ENCODE peak calls at places on chromosome 12, in four cellular contexts. One of them, this sample, is unnamed.

GRCh38 chr12:92702754-92703679 is at the start of gene PLEKHG7:
- DNase-seq in left lung: no peak
- DNase-seq in lung: no peak
- DNase-seq in cardiac muscle cell: no peak
- DNase-seq in this sample: no peak

GRCh38 chr12:101552277-101552676 is 42.5 kb upstream of the MYBPC1 start:
- DNase-seq in cardiac muscle cell: peak; percentile 69
- DNase-seq in left lung: no peak
- DNase-seq in lung: peak; percentile 52
- DNase-seq in this sample: no peak

GRCh38 chr12:12008232-12008850 is 62.4 kb upstream of the BCL2L14 start:
- DNase-seq in left lung: no peak
- DNase-seq in lung: no peak
- DNase-seq in cardiac muscle cell: peak; percentile 16
- DNase-seq in this sample: no peak

GRCh38 chr12:108430245-108430644 is 84.8 kb upstream of the FICD start:
- DNase-seq in left lung: no peak
- DNase-seq in cardiac muscle cell: peak; percentile 34
- DNase-seq in lung: no peak
- DNase-seq in this sample: no peak

GRCh38 chr12:51864701-51865469 is 16.4 kb upstream of the FIGNL2 start:
- DNase-seq in cardiac muscle cell: peak; percentile 28
- DNase-seq in left lung: peak; percentile 37
- DNase-seq in lung: no peak
- DNase-seq in this sample: no peak

GRCh38 chr12:130838951-130839769 is at the start of gene STX2:
- DNase-seq in cardiac muscle cell: peak; percentile 85
- DNase-seq in lung: peak; percentile 84
- DNase-seq in left lung: peak; percentile 97
- DNase-seq in this sample: no peak

GRCh38 chr12:38664661-38665269 is 240.6 kb downstream of the CPNE8 start:
- DNase-seq in cardiac muscle cell: peak; percentile 33
- DNase-seq in lung: no peak
- DNase-seq in left lung: no peak
- DNase-seq in this sample: no peak

GRCh38 chr12:32139064-32139421 is 32.4 kb downstream of the BICD1 start:
- DNase-seq in lung: no peak
- DNase-seq in left lung: no peak
- DNase-seq in cardiac muscle cell: peak; percentile 66
- DNase-seq in this sample: no peak

GRCh38 chr12:32270818-32271710 is 128.3 kb upstream of the FGD4 start:
- DNase-seq in lung: no peak
- DNase-seq in cardiac muscle cell: peak; percentile 37
- DNase-seq in left lung: no peak
- DNase-seq in this sample: no peak

DNA sequence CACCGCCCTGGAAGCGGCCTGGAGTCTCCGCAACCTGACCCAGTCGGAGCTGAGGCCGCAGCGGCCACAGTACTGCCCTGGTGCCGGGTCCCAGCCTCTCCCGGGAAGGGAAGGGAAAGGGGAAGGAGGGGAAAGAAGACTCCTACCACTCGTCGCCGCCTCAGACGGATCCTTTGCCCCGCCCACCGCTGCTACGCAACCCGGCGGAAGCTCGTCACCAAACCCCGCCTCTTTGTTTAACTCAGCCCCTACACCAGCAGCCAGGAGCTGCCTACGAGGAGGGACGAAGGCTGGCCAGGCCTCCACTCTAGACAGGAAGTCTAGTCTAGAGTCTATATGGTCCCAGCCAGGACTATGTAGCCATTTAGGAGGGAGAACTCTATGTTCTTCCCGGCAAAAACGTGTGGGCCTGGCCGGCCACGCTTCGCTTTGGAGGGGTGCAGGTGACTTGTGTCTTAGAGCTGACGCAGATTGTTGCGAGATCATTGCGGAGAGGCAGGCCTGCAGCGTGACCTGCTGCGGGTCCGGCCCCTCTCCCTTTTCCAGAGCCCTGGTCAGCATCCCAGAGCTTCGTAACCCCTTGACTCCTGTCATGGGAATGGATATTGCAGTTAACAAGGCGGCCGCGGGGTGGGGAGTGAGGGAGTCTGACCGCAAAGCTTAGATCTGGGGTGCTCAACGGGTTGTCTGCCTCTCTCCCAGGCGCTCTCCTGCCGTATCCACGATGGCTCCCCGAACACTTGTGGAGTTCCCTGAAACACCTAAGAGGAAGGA is at the start of gene RNF41:
- DNase-seq in lung: peak; percentile 97
- DNase-seq in cardiac muscle cell: peak; percentile 99
- DNase-seq in left lung: peak; percentile 98
- DNase-seq in this sample: peak; percentile 91
- H3K4me3 ChIP-seq in lung: peak within 1 kb of the TSS; percentile 76
- H3K4me3 ChIP-seq in cardiac muscle cell: peak within 1 kb of the TSS; percentile 69
- H3K4me3 ChIP-seq in left lung: peak within 1 kb of the TSS; percentile 77
- H3K4me3 ChIP-seq in this sample: peak within 1 kb of the TSS; percentile 85

DNA sequence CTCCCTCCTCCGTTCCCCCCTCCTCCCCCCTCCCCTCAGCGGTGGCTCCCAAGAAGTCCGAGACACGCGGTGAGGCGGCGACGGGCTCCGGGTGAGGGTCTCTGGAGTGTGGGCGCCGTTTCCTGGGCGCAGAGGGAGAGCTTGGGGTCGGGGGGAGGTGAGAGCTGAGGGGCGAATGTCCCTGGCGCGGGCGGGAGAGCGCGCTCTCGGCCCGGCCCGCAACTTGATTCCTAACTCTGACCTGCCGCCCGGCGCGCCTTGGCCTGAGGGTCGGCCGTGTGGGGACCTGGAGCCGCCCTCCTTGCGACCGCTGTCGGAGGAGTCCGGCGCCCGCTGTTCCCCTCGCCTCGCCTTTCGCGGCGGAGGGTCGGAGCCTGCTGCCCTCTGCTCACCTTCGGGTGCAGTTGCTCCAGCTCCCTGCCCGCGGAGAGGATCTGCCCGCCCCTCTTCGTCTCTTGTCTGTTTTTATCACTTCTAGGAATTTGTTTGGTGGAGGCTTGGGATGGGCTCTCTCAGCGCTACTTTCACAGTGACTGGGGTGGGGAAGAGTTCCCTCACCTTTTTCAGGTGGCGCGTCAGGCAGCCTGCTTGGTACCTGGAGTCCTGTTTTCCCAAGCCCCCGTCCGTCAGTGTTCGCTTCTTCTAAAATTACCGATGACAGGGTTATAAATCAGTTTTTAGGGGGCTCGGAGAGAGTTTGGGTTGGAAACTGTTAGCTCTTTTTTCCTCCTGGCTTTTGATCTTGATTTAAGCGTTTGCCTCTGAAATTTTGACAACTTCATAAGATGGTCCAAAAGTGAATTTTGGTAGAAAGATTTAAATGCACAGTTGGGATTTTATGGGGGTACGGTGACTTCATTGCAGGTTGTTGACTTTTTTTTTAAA is 495 bp downstream of the ADIPOR2 start:
- DNase-seq in cardiac muscle cell: peak; percentile 35
- DNase-seq in left lung: peak; percentile 90
- DNase-seq in lung: peak; percentile 35
- DNase-seq in this sample: no peak
- TF ChIP-seq CTCF in cardiac muscle cell: no peak
- TF ChIP-seq CTCF in left lung: no peak
- TF ChIP-seq CTCF in lung: no peak
- TF ChIP-seq CTCF in this sample: no peak

DNA sequence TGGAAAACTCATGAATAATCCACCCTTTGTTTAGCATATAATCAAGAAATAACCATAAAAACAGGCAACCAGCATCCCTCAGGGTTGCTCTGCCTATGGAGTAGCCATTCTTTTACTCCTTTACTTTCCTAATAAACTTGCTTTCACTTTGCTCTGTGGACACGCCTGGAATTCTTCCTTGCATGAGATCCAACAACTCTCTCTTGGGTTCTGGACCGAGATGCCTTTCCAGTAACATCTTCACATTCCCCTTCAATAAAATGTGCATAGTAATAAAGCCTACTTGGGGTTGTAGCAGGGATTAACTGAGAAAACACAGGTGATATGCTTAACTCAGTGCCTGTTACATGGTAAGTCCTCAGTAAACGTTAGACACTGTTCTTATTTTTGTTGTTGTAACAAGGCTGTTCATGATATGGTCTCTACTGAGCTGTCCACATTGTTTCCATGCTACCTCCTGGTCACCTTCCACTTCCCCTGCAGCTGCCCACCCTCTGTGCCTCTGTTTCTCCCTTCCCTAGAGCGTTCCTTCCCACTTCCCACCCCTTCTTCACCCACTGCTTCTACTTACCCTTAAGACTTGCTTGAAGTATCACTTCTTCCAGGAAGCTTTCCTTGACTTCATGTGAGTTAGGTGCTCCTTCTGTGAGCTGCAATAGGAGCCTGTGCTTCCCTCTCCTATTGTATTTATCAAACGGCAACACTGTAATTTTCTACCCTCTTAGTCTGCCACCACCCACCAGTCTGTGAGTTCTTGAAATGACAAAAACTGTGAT is 286.6 kb upstream of the AMIGO2 start:
- DNase-seq in cardiac muscle cell: no peak
- DNase-seq in left lung: no peak
- DNase-seq in lung: no peak
- DNase-seq in this sample: no peak
- H3K4me3 ChIP-seq in cardiac muscle cell: no peak overlapping the region
- H3K4me3 ChIP-seq in left lung: no peak overlapping the region
- H3K4me3 ChIP-seq in lung: no peak overlapping the region
- H3K4me3 ChIP-seq in this sample: no peak overlapping the region

DNA sequence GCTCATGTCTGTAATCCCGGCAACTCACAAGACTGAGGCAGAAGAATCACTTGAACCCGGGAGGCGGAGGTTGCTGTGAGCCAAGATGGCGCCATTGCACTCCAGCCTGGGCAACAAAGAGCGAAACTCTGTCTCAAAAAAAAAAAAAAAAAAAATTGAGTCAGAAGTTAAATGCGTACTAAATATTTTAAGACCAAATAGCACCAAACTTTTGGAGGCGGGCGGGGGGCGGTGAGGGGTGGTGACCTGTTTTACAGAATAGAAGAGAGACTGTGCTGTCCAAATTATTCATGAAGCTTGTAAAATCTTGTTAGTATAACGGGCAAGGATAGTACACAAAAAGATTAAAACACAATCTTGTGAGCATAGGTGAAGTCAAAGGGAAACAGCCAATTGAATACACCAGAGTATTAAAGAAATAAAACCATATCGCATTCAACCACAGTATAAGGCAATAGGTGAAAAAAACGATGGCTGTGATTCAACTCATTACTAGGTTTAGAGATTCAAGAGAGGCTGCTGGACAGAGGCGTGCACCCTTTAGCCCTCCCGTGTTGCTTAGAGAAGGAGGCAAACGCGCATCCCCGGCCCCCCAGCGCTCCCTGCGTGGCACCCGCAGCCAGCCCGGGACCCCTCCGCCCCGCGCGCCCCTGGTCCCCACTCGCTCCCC is 571 bp downstream of the ZNF891 start:
- DNase-seq in left lung: peak; percentile 53
- DNase-seq in lung: no peak
- DNase-seq in cardiac muscle cell: peak; percentile 49
- DNase-seq in this sample: no peak
- TF ChIP-seq CTCF in left lung: no peak
- TF ChIP-seq CTCF in lung: no peak
- TF ChIP-seq CTCF in cardiac muscle cell: no peak
- TF ChIP-seq CTCF in this sample: no peak

GRCh38 chr12:97465012-97465345 is 2.4 kb downstream of the RMST start:
- DNase-seq in lung: no peak
- DNase-seq in cardiac muscle cell: no peak
- DNase-seq in left lung: no peak
- DNase-seq in this sample: no peak

DNA sequence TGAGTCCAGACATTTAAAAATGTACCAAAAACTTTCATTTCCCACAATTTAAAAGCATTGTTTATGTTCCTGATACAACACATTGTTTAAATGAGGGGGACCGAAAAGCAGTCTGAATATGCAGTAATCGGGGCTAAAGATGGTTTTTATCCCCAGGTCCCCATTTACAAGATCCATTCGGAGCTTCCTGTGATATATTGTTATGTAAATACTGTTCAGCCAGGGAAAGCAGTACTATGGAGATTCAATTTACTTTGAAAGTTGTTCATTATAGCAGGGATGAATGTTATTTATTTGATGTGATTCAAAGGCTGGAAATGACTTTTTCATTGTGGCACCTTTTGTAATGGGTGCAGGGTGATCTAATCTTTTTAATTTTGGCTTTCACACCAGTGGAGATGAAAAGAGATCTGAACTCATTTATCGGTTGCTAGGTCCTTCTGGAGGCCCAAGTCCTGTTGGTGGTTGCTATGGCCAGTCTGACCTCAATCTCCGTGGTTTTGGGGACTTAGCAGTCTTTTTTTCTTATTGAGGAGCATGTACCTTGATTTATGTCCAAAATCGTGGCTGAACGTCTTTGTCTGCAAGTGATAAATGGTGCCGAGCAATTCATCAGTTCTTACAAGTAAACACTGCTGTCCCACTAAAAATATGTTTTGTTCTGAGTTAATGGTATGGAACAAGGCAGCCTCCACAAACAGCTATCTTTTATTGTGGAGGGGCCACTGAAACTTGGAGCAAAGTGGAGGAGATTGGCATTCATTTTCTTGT is 1.8 kb downstream of the RMST start:
- DNase-seq in cardiac muscle cell: no peak
- DNase-seq in lung: no peak
- DNase-seq in left lung: no peak
- DNase-seq in this sample: no peak
- H3K4me3 ChIP-seq in cardiac muscle cell: no peak overlapping the region
- H3K4me3 ChIP-seq in lung: no peak overlapping the region
- H3K4me3 ChIP-seq in left lung: peak overlapping the region; percentile 29
- H3K4me3 ChIP-seq in this sample: no peak overlapping the region

GRCh38 chr12:6229224-6229748 is 29.1 kb downstream of the CD9 start:
- DNase-seq in lung: no peak
- DNase-seq in left lung: no peak
- DNase-seq in cardiac muscle cell: no peak
- DNase-seq in this sample: no peak
- TF ChIP-seq CTCF in lung: no peak
- TF ChIP-seq CTCF in left lung: no peak
- TF ChIP-seq CTCF in cardiac muscle cell: no peak
- TF ChIP-seq CTCF in this sample: no peak

GRCh38 chr12:21657336-21658077 is at the start of gene LDHB:
- DNase-seq in lung: peak; percentile 95
- DNase-seq in cardiac muscle cell: peak; percentile 99
- DNase-seq in left lung: peak; percentile 95
- DNase-seq in this sample: peak; percentile 71

GRCh38 chr12:21656931-21657335 is 709 bp downstream of the LDHB start:
- DNase-seq in left lung: peak; percentile 43
- DNase-seq in lung: no peak
- DNase-seq in cardiac muscle cell: peak; percentile 57
- DNase-seq in this sample: no peak

GRCh38 chr12:21659383-21659782 is 1.7 kb upstream of the LDHB start:
- DNase-seq in left lung: no peak
- DNase-seq in lung: no peak
- DNase-seq in cardiac muscle cell: no peak
- DNase-seq in this sample: no peak

GRCh38 chr12:21651821-21652220 is 5.8 kb downstream of the LDHB start:
- DNase-seq in left lung: no peak
- DNase-seq in cardiac muscle cell: no peak
- DNase-seq in lung: no peak
- DNase-seq in this sample: no peak

DNA sequence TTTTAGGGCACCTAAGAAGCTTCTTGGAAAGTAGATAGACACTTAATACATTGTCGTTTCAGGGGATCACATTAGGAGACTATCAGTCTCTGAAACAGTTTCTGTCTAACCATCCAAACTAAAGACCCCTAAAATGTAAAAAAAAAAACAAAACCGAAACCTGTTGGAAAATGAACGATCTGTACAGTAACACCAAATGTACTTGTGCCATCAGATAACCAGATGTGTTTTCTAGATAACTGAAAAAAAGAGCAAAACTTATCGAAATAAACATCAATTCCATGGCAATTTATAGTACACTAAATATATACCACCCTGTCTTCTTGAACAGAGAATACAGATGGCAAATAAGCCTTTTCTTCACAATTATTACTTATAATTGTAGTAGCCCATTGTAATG is 2.0 kb downstream of the LDHB start:
- DNase-seq in cardiac muscle cell: no peak
- DNase-seq in left lung: no peak
- DNase-seq in lung: no peak
- DNase-seq in this sample: no peak
- H3K4me3 ChIP-seq in cardiac muscle cell: peak overlapping the region; percentile 78
- H3K4me3 ChIP-seq in left lung: peak overlapping the region; percentile 79
- H3K4me3 ChIP-seq in lung: no peak overlapping the region
- H3K4me3 ChIP-seq in this sample: no peak overlapping the region